ENCODE peak calls at places on chromosomes 12 and 14, in five cellular contexts. O is Calu3, A is naive B cell, K is iris pigment epithelial cell, H is fibroblast of pulmonary artery. V is an unnamed sample.

GRCh38 chr14:96103560-96104460 is 64.6 kb downstream of the C14orf132 start:
- DNase-seq in O (no peak), A (no peak), K (no peak), H (no peak), V (no peak)

GRCh38 chr14:71333705-71334104 is 426.4 kb downstream of the PCNX1 start:
- DNase-seq in O (no peak), A (no peak), K (no peak), H (no peak), V (no peak)

GRCh38 chr14:90281261-90281660 is 24.9 kb downstream of the PSMC1 start:
- DNase-seq in O (no peak), A (no peak), K (peak), H (peak), V (peak)

GRCh38 chr14:47674148-47674545 is 1.3 kb downstream of the MDGA2 start:
- DNase-seq in O (no peak), A (no peak), K (no peak), H (no peak), V (no peak)

GRCh38 chr12:52590021-52590420 is 11.2 kb downstream of the KRT72 start:
- DNase-seq in O (no peak), A (no peak), K (no peak), H (no peak), V (no peak)

GRCh38 chr14:70188292-70188607 is 501 bp downstream of the SLC8A3 start:
- DNase-seq in O (no peak), A (no peak), K (peak), H (no peak), V (no peak)

GRCh38 chr14:85250369-85250768 is 279.6 kb upstream of the FLRT2 start:
- DNase-seq in O (no peak), A (no peak), K (peak), H (no peak), V (no peak)

GRCh38 chr14:78157855-78158436 is 12.2 kb upstream of the NRXN3 start:
- DNase-seq in O (peak), A (no peak), K (peak), H (peak), V (peak)

GRCh38 chr14:102487204-102487577 is 22.4 kb downstream of the ANKRD9 start:
- DNase-seq in O (no peak), A (no peak), K (peak), H (peak), V (no peak)

GRCh38 chr14:75183225-75183624 is 6.8 kb upstream of the TMED10 start:
- DNase-seq in O (no peak), A (no peak), K (no peak), H (no peak), V (no peak)

GRCh38 chr12:47415054-47415453 is 290.8 kb downstream of the RPAP3 start:
- DNase-seq in O (no peak), A (no peak), K (no peak), H (no peak), V (no peak)

GRCh38 chr12:28088566-28089277 is 101.5 kb upstream of the CCDC91 start:
- DNase-seq in O (no peak), A (no peak), K (no peak), H (peak), V (peak)

GRCh38 chr12:132484891-132485441 is 5.0 kb upstream of the FBRSL1 start:
- DNase-seq in O (no peak), A (no peak), K (no peak), H (no peak), V (no peak)

GRCh38 chr14:75911883-75912282 is 69.9 kb downstream of the TGFB3 start:
- DNase-seq in O (no peak), A (no peak), K (peak), H (peak), V (no peak)

GRCh38 chr12:27335364-27336145 is 2.9 kb downstream of the BMAL2 start:
- DNase-seq in O (peak), A (no peak), K (no peak), H (no peak), V (peak)

GRCh38 chr14:80587096-80587724 is 354.3 kb downstream of the CEP128 start:
- DNase-seq in O (no peak), A (no peak), K (peak), H (peak), V (peak)

GRCh38 chr12:124493809-124494750 is 73.3 kb downstream of the NCOR2 start:
- DNase-seq in O (no peak), A (peak), K (no peak), H (peak), V (no peak)

GRCh38 chr12:53060721-53061276 is 10.9 kb downstream of the TNS2 start:
- DNase-seq in O (no peak), A (no peak), K (no peak), H (no peak), V (no peak)

GRCh38 chr12:47814539-47815170 is 5.0 kb downstream of the HDAC7 start:
- DNase-seq in O (no peak), A (no peak), K (no peak), H (no peak), V (no peak)

GRCh38 chr14:24851837-24852236 is 198.1 kb downstream of the STXBP6 start:
- DNase-seq in O (no peak), A (no peak), K (peak), H (peak), V (peak)

GRCh38 chr12:8594072-8594471 is 18.6 kb downstream of the AICDA start:
- DNase-seq in O (no peak), A (no peak), K (no peak), H (no peak), V (no peak)

GRCh38 chr12:95646781-95647184 is 95.5 kb upstream of the USP44 start:
- DNase-seq in O (no peak), A (no peak), K (peak), H (peak), V (peak)

GRCh38 chr12:32777776-32778175 is 22.1 kb upstream of the YARS2 start:
- DNase-seq in O (no peak), A (no peak), K (peak), H (peak), V (no peak)

GRCh38 chr12:124727244-124727673 is 136.4 kb downstream of the SCARB1 start:
- DNase-seq in O (peak), A (no peak), K (peak), H (peak), V (no peak)

GRCh38 chr12:13436696-13437391 is 240.3 kb downstream of the EMP1 start:
- DNase-seq in O (peak), A (no peak), K (peak), H (peak), V (peak)

GRCh38 chr14:30291216-30291615 is 267.7 kb upstream of the G2E3 start:
- DNase-seq in O (no peak), A (no peak), K (peak), H (peak), V (peak)

GRCh38 chr14:90336985-90337384 is 5.2 kb upstream of the NRDE2 start:
- DNase-seq in O (peak), A (no peak), K (no peak), H (no peak), V (no peak)

GRCh38 chr14:21990116-21990515 is 316.5 kb upstream of the OR4E1 start:
- DNase-seq in O (no peak), A (no peak), K (peak), H (peak), V (no peak)

GRCh38 chr12:39572551-39572950 is 47.1 kb downstream of the ABCD2 start:
- DNase-seq in O (no peak), A (no peak), K (no peak), H (no peak), V (no peak)

GRCh38 chr14:21791749-21792148 is 118.1 kb upstream of the OR4E1 start:
- DNase-seq in O (no peak), A (no peak), K (no peak), H (no peak), V (no peak)

GRCh38 chr12:56687225-56688128 is 607 bp downstream of the PTGES3 start:
- DNase-seq in O (peak), A (peak), K (peak), H (peak), V (peak)

GRCh38 chr12:78414071-78414470 is 450.5 kb upstream of the SYT1 start:
- DNase-seq in O (no peak), A (no peak), K (no peak), H (no peak), V (no peak)